ENCODE peak calls at places on chromosomes 4 and X, in ten cellular contexts. One of them, this sample, is unnamed.

GRCh38 chr4:26717332-26717731 is 133.4 kb downstream of the TBC1D19 start:
- DNase-seq in CD4-positive, alpha-beta T cell: no peak
- DNase-seq in left lung: no peak
- DNase-seq in cardiac fibroblast: peak
- DNase-seq in AG09319: peak
- DNase-seq in CD4-positive, alpha-beta memory T cell: no peak
- DNase-seq in GM13976: no peak
- DNase-seq in dorsolateral prefrontal cortex: no peak
- DNase-seq in mesenchymal stem cell: peak
- DNase-seq in stimulated activated CD4-positive, alpha-beta T cell treated with anti-CD3 and anti-CD28 coated beads, Interleukin-1b, Interleukin-23, amount 100 ng/mL, for 24 hours: no peak
- DNase-seq in this sample: no peak

GRCh38 chrX:50779694-50780093 is 34.3 kb downstream of the SHROOM4 start:
- DNase-seq in stimulated activated CD4-positive, alpha-beta T cell treated with anti-CD3 and anti-CD28 coated beads, Interleukin-1b, Interleukin-23, amount 100 ng/mL, for 24 hours: no peak
- DNase-seq in GM13976: no peak
- DNase-seq in mesenchymal stem cell: no peak
- DNase-seq in cardiac fibroblast: peak
- DNase-seq in CD4-positive, alpha-beta T cell: no peak
- DNase-seq in dorsolateral prefrontal cortex: no peak
- DNase-seq in CD4-positive, alpha-beta memory T cell: no peak
- DNase-seq in AG09319: no peak
- DNase-seq in left lung: no peak
- DNase-seq in this sample: no peak

GRCh38 chr4:150342945-150343344 is 239.0 kb upstream of the MAB21L2 start:
- DNase-seq in mesenchymal stem cell: peak
- DNase-seq in CD4-positive, alpha-beta memory T cell: no peak
- DNase-seq in left lung: no peak
- DNase-seq in AG09319: no peak
- DNase-seq in dorsolateral prefrontal cortex: no peak
- DNase-seq in cardiac fibroblast: no peak
- DNase-seq in GM13976: no peak
- DNase-seq in CD4-positive, alpha-beta T cell: no peak
- DNase-seq in stimulated activated CD4-positive, alpha-beta T cell treated with anti-CD3 and anti-CD28 coated beads, Interleukin-1b, Interleukin-23, amount 100 ng/mL, for 24 hours: no peak
- DNase-seq in this sample: peak

GRCh38 chr4:109571494-109571893 is 11.4 kb downstream of the MCUB start:
- DNase-seq in stimulated activated CD4-positive, alpha-beta T cell treated with anti-CD3 and anti-CD28 coated beads, Interleukin-1b, Interleukin-23, amount 100 ng/mL, for 24 hours: no peak
- DNase-seq in CD4-positive, alpha-beta T cell: no peak
- DNase-seq in cardiac fibroblast: no peak
- DNase-seq in dorsolateral prefrontal cortex: no peak
- DNase-seq in AG09319: no peak
- DNase-seq in GM13976: no peak
- DNase-seq in CD4-positive, alpha-beta memory T cell: no peak
- DNase-seq in left lung: no peak
- DNase-seq in mesenchymal stem cell: no peak
- DNase-seq in this sample: no peak

GRCh38 chrX:21740329-21741274 is 17.3 kb downstream of the SMPX start:
- DNase-seq in mesenchymal stem cell: no peak
- DNase-seq in CD4-positive, alpha-beta memory T cell: no peak
- DNase-seq in stimulated activated CD4-positive, alpha-beta T cell treated with anti-CD3 and anti-CD28 coated beads, Interleukin-1b, Interleukin-23, amount 100 ng/mL, for 24 hours: no peak
- DNase-seq in left lung: no peak
- DNase-seq in GM13976: no peak
- DNase-seq in cardiac fibroblast: no peak
- DNase-seq in CD4-positive, alpha-beta T cell: no peak
- DNase-seq in dorsolateral prefrontal cortex: no peak
- DNase-seq in AG09319: no peak
- DNase-seq in this sample: no peak

GRCh38 chr4:108181704-108182103 is 13.0 kb upstream of the LEF1 start:
- DNase-seq in left lung: no peak
- DNase-seq in cardiac fibroblast: no peak
- DNase-seq in mesenchymal stem cell: no peak
- DNase-seq in GM13976: no peak
- DNase-seq in AG09319: no peak
- DNase-seq in CD4-positive, alpha-beta memory T cell: no peak
- DNase-seq in stimulated activated CD4-positive, alpha-beta T cell treated with anti-CD3 and anti-CD28 coated beads, Interleukin-1b, Interleukin-23, amount 100 ng/mL, for 24 hours: no peak
- DNase-seq in CD4-positive, alpha-beta T cell: no peak
- DNase-seq in dorsolateral prefrontal cortex: no peak
- DNase-seq in this sample: no peak

GRCh38 chrX:133980406-133980805 is 5.0 kb downstream of the GPC3 start:
- DNase-seq in AG09319: no peak
- DNase-seq in stimulated activated CD4-positive, alpha-beta T cell treated with anti-CD3 and anti-CD28 coated beads, Interleukin-1b, Interleukin-23, amount 100 ng/mL, for 24 hours: no peak
- DNase-seq in CD4-positive, alpha-beta memory T cell: no peak
- DNase-seq in CD4-positive, alpha-beta T cell: no peak
- DNase-seq in dorsolateral prefrontal cortex: no peak
- DNase-seq in cardiac fibroblast: no peak
- DNase-seq in left lung: no peak
- DNase-seq in GM13976: no peak
- DNase-seq in mesenchymal stem cell: no peak
- DNase-seq in this sample: no peak

GRCh38 chrX:72381439-72382198 is 75.9 kb upstream of the CITED1 start:
- DNase-seq in AG09319: no peak
- DNase-seq in mesenchymal stem cell: peak
- DNase-seq in GM13976: no peak
- DNase-seq in dorsolateral prefrontal cortex: no peak
- DNase-seq in cardiac fibroblast: no peak
- DNase-seq in left lung: no peak
- DNase-seq in CD4-positive, alpha-beta memory T cell: no peak
- DNase-seq in stimulated activated CD4-positive, alpha-beta T cell treated with anti-CD3 and anti-CD28 coated beads, Interleukin-1b, Interleukin-23, amount 100 ng/mL, for 24 hours: no peak
- DNase-seq in CD4-positive, alpha-beta T cell: no peak
- DNase-seq in this sample: no peak

GRCh38 chrX:30635630-30636029 is 17.6 kb upstream of the GK start:
- DNase-seq in stimulated activated CD4-positive, alpha-beta T cell treated with anti-CD3 and anti-CD28 coated beads, Interleukin-1b, Interleukin-23, amount 100 ng/mL, for 24 hours: no peak
- DNase-seq in left lung: no peak
- DNase-seq in CD4-positive, alpha-beta memory T cell: peak
- DNase-seq in AG09319: no peak
- DNase-seq in cardiac fibroblast: peak
- DNase-seq in CD4-positive, alpha-beta T cell: no peak
- DNase-seq in dorsolateral prefrontal cortex: no peak
- DNase-seq in GM13976: peak
- DNase-seq in mesenchymal stem cell: no peak
- DNase-seq in this sample: no peak

GRCh38 chrX:132092439-132093065 is 35.3 kb downstream of the FRMD7 start:
- DNase-seq in mesenchymal stem cell: peak
- DNase-seq in cardiac fibroblast: peak
- DNase-seq in GM13976: peak
- DNase-seq in AG09319: peak
- DNase-seq in CD4-positive, alpha-beta memory T cell: peak
- DNase-seq in stimulated activated CD4-positive, alpha-beta T cell treated with anti-CD3 and anti-CD28 coated beads, Interleukin-1b, Interleukin-23, amount 100 ng/mL, for 24 hours: peak
- DNase-seq in dorsolateral prefrontal cortex: peak
- DNase-seq in left lung: no peak
- DNase-seq in CD4-positive, alpha-beta T cell: peak
- DNase-seq in this sample: no peak

GRCh38 chr4:153467154-153467896 is 1.2 kb downstream of the TMEM131L start:
- DNase-seq in cardiac fibroblast: peak
- DNase-seq in stimulated activated CD4-positive, alpha-beta T cell treated with anti-CD3 and anti-CD28 coated beads, Interleukin-1b, Interleukin-23, amount 100 ng/mL, for 24 hours: no peak
- DNase-seq in mesenchymal stem cell: peak
- DNase-seq in left lung: peak
- DNase-seq in GM13976: peak
- DNase-seq in dorsolateral prefrontal cortex: no peak
- DNase-seq in AG09319: no peak
- DNase-seq in CD4-positive, alpha-beta T cell: no peak
- DNase-seq in CD4-positive, alpha-beta memory T cell: no peak
- DNase-seq in this sample: no peak

GRCh38 chr4:150581611-150582010 is 340 bp upstream of the MAB21L2 start:
- DNase-seq in CD4-positive, alpha-beta memory T cell: no peak
- DNase-seq in mesenchymal stem cell: peak
- DNase-seq in stimulated activated CD4-positive, alpha-beta T cell treated with anti-CD3 and anti-CD28 coated beads, Interleukin-1b, Interleukin-23, amount 100 ng/mL, for 24 hours: no peak
- DNase-seq in left lung: no peak
- DNase-seq in AG09319: peak
- DNase-seq in CD4-positive, alpha-beta T cell: no peak
- DNase-seq in GM13976: no peak
- DNase-seq in cardiac fibroblast: peak
- DNase-seq in dorsolateral prefrontal cortex: no peak
- DNase-seq in this sample: no peak

GRCh38 chr4:102786279-102786678 is 25.5 kb upstream of the MANBA start:
- DNase-seq in CD4-positive, alpha-beta memory T cell: no peak
- DNase-seq in CD4-positive, alpha-beta T cell: no peak
- DNase-seq in left lung: no peak
- DNase-seq in GM13976: no peak
- DNase-seq in mesenchymal stem cell: no peak
- DNase-seq in cardiac fibroblast: no peak
- DNase-seq in stimulated activated CD4-positive, alpha-beta T cell treated with anti-CD3 and anti-CD28 coated beads, Interleukin-1b, Interleukin-23, amount 100 ng/mL, for 24 hours: no peak
- DNase-seq in AG09319: no peak
- DNase-seq in dorsolateral prefrontal cortex: no peak
- DNase-seq in this sample: no peak

GRCh38 chr4:1558205-1558604 is 125.9 kb downstream of the FAM53A start:
- DNase-seq in left lung: no peak
- DNase-seq in CD4-positive, alpha-beta memory T cell: no peak
- DNase-seq in dorsolateral prefrontal cortex: no peak
- DNase-seq in stimulated activated CD4-positive, alpha-beta T cell treated with anti-CD3 and anti-CD28 coated beads, Interleukin-1b, Interleukin-23, amount 100 ng/mL, for 24 hours: no peak
- DNase-seq in cardiac fibroblast: no peak
- DNase-seq in mesenchymal stem cell: no peak
- DNase-seq in GM13976: no peak
- DNase-seq in AG09319: no peak
- DNase-seq in CD4-positive, alpha-beta T cell: no peak
- DNase-seq in this sample: no peak

GRCh38 chr4:120870279-120870673 is 52.2 kb downstream of the PRDM5 start:
- DNase-seq in CD4-positive, alpha-beta memory T cell: no peak
- DNase-seq in mesenchymal stem cell: no peak
- DNase-seq in dorsolateral prefrontal cortex: no peak
- DNase-seq in cardiac fibroblast: no peak
- DNase-seq in CD4-positive, alpha-beta T cell: no peak
- DNase-seq in left lung: no peak
- DNase-seq in AG09319: no peak
- DNase-seq in GM13976: no peak
- DNase-seq in stimulated activated CD4-positive, alpha-beta T cell treated with anti-CD3 and anti-CD28 coated beads, Interleukin-1b, Interleukin-23, amount 100 ng/mL, for 24 hours: no peak
- DNase-seq in this sample: no peak

GRCh38 chrX:3195845-3196244 is 150.6 kb downstream of the MXRA5 start:
- DNase-seq in CD4-positive, alpha-beta T cell: no peak
- DNase-seq in CD4-positive, alpha-beta memory T cell: no peak
- DNase-seq in AG09319: no peak
- DNase-seq in left lung: no peak
- DNase-seq in mesenchymal stem cell: no peak
- DNase-seq in GM13976: no peak
- DNase-seq in stimulated activated CD4-positive, alpha-beta T cell treated with anti-CD3 and anti-CD28 coated beads, Interleukin-1b, Interleukin-23, amount 100 ng/mL, for 24 hours: no peak
- DNase-seq in dorsolateral prefrontal cortex: no peak
- DNase-seq in cardiac fibroblast: no peak
- DNase-seq in this sample: no peak